ENCODE peak calls at places on chromosomes 6 and 20, in six cellular contexts. D is spleen, E is HCT116, J is adrenal gland, V is HepG2, X is ovary. F is an unnamed sample.

GRCh38 chr20:45937765-45938164 is 3.3 kb downstream of the PCIF1 start:
- DNase-seq in D (no peak), E (no peak), J (no peak), V (no peak), X (no peak), F (no peak)

GRCh38 chr20:48181536-48181935 is 396.3 kb upstream of the SULF2 start:
- DNase-seq in D (no peak), E (no peak), J (no peak), V (no peak), X (no peak), F (no peak)

GRCh38 chr20:50110141-50111047 is 2.6 kb downstream of the UBE2V1 start:
- DNase-seq in D (no peak), E (no peak), J (no peak), V (peak), X (no peak), F (peak)

GRCh38 chr20:25699914-25700313 is 3.3 kb upstream of the ZNF337 start:
- DNase-seq in D (no peak), E (no peak), J (no peak), V (no peak), X (no peak), F (no peak)

GRCh38 chr6:150531957-150532356 is 67.7 kb upstream of the PLEKHG1 start:
- DNase-seq in D (no peak), E (no peak), J (no peak), V (no peak), X (no peak), F (no peak)

GRCh38 chr20:47352332-47353223 is 3.9 kb downstream of the ZMYND8 start:
- DNase-seq in D (peak), E (no peak), J (peak), V (no peak), X (peak), F (peak)

GRCh38 chr20:59599941-59600340 is 4.4 kb upstream of the PHACTR3 start:
- DNase-seq in D (no peak), E (no peak), J (no peak), V (no peak), X (no peak), F (no peak)

GRCh38 chr20:32585519-32586127 is 490 bp upstream of the NOL4L start:
- DNase-seq in D (no peak), E (no peak), J (no peak), V (no peak), X (no peak), F (no peak)

GRCh38 chr20:17738154-17738553 is 38.4 kb downstream of the BANF2 start:
- DNase-seq in D (no peak), E (no peak), J (no peak), V (no peak), X (no peak), F (no peak)

GRCh38 chr6:90088009-90088408 is 193.7 kb downstream of the GJA10 start:
- DNase-seq in D (no peak), E (no peak), J (no peak), V (no peak), X (no peak), F (peak)

GRCh38 chr6:155837474-155837873 is 381.8 kb upstream of the NOX3 start:
- DNase-seq in D (no peak), E (no peak), J (no peak), V (no peak), X (no peak), F (no peak)

GRCh38 chr6:155829646-155830045 is 374.0 kb upstream of the NOX3 start:
- DNase-seq in D (no peak), E (no peak), J (no peak), V (no peak), X (no peak), F (no peak)

GRCh38 chr6:155828989-155829388 is 373.4 kb upstream of the NOX3 start:
- DNase-seq in D (no peak), E (no peak), J (no peak), V (no peak), X (no peak), F (no peak)

GRCh38 chr6:155832596-155832995 is 377.0 kb upstream of the NOX3 start:
- DNase-seq in D (no peak), E (no peak), J (no peak), V (peak), X (no peak), F (no peak)
- TF ChIP-seq CTCF in D (no peak), E (no peak), J (no peak), V (peak), X (no peak), F (no peak)

GRCh38 chr6:52352239-52353008 is 9.5 kb upstream of the PAQR8 start:
- DNase-seq in D (no peak), E (peak), J (peak), V (peak), X (no peak), F (no peak)
- TF ChIP-seq POLR2A in D (no peak), E (no peak), J (no peak), V (no peak), X (no peak), F (no peak)

GRCh38 chr6:33279971-33280511 is 3.1 kb downstream of the B3GALT4 start:
- DNase-seq in D (no peak), E (peak), J (no peak), V (peak), X (no peak), F (no peak)
- TF ChIP-seq CTCF in D (peak), E (no peak), J (peak), V (peak), X (no peak), F (peak)

GRCh38 chr6:30599625-30600324 is 17.3 kb downstream of the PPP1R10 start:
- DNase-seq in D (no peak), E (no peak), J (no peak), V (no peak), X (no peak), F (no peak)
- TF ChIP-seq POLR2A in D (no peak), E (no peak), J (no peak), V (peak), X (no peak), F (no peak)